ENCODE peak calls at places on chromosomes 12 and 14, in five cellular contexts. Z is A549, V is HepG2, G is H1, L is K562. D is an unnamed sample.

GRCh38 chr14:101561145-101561896 is at the start of gene DIO3:
- DNase-seq in Z (no peak), V (no peak), G (no peak), L (no peak), D (no peak)

GRCh38 chr12:117143008-117143532 is 43.9 kb upstream of the TESC start:
- DNase-seq in Z (peak; percentile 95), V (peak; percentile 92), G (no peak), L (no peak), D (no peak)

GRCh38 chr12:7376196-7376595 is 67.8 kb downstream of the CD163L1 start:
- DNase-seq in Z (no peak), V (no peak), G (no peak), L (no peak), D (peak; percentile 40)

GRCh38 chr12:145369-145960 is 68.5 kb downstream of the SLC6A12 start:
- DNase-seq in Z (no peak), V (peak; percentile 61), G (no peak), L (no peak), D (no peak)

GRCh38 chr14:29242755-29243340 is 476.3 kb downstream of the FOXG1 start:
- DNase-seq in Z (no peak), V (no peak), G (no peak), L (no peak), D (peak; percentile 47)

GRCh38 chr12:5442251-5443006 is 10.5 kb downstream of the NTF3 start:
- DNase-seq in Z (peak; percentile 24), V (peak; percentile 34), G (no peak), L (peak; percentile 23), D (peak; percentile 49)

GRCh38 chr14:103594265-103594664 is 31.5 kb downstream of the COA8 start:
- DNase-seq in Z (no peak), V (peak; percentile 70), G (no peak), L (no peak), D (no peak)

GRCh38 chr12:81136519-81136918 is 58.6 kb downstream of the ACSS3 start:
- DNase-seq in Z (no peak), V (no peak), G (no peak), L (no peak), D (no peak)

GRCh38 chr12:133165776-133166175 is 15.5 kb upstream of the ZNF268 start:
- DNase-seq in Z (no peak), V (no peak), G (no peak), L (no peak), D (no peak)

GRCh38 chr12:92146865-92147264 is 1.2 kb upstream of the BTG1 start:
- DNase-seq in Z (no peak), V (no peak), G (no peak), L (no peak), D (no peak)

DNA sequence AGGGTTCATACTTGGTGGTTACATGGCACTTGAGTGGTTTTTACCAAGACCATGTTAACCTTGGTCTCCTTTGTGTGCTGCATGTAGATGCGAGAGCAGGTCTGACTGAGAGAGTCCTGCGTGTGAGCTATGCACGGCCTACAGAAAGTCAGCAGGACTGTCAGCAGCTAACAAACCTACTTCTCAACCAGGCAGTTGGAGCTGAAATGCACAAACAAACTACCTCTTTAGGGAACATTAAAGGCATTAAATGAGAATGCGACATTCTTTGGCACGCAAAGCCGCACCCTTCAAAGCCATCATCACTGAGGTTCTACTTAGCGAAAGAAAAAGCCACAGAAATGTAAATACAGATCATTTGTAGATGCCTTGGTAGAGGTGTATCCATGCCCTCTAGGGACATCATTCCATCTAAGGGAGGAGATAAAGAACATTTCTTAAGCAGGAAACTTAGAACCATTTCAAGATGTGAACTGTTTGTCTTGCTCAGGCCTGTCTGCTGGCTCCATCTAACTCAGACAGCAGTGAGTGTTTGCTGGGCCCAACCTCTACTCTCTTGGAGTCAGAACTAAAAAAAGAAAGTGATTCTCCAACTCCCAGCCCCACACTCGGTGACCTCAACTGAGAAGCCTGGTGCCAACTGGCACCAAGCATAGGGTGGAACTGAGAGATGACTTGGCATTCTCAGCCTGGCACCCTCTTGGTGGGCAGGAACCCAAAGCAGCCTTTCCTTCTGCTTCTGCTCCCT is 63.4 kb upstream of the MBIP start:
- DNase-seq in Z (no peak), V (no peak), G (no peak), L (no peak), D (no peak)
- TF ChIP-seq JUN in Z (no peak), V (no peak), G (no peak), L (no peak), D (no peak)

GRCh38 chr14:68619805-68620574 is 172.9 kb downstream of the ZFP36L1 start:
- DNase-seq in Z (no peak), V (peak; percentile 71), G (no peak), L (peak; percentile 86), D (no peak)
- H3K4me2 ChIP-seq in Z (no peak overlapping the region), V (peak overlapping the region; percentile 26), G (no peak overlapping the region), L (peak overlapping the region; percentile 42), D (no peak overlapping the region)

GRCh38 chr12:103960567-103961227 is 5.0 kb upstream of the TDG start:
- DNase-seq in Z (no peak), V (no peak), G (no peak), L (peak; percentile 53), D (no peak)
- TF ChIP-seq JUN in Z (no peak), V (no peak), G (no peak), L (peak; percentile 72), D (no peak)

GRCh38 chr12:39723831-39724230 is 104.2 kb upstream of the ABCD2 start:
- DNase-seq in Z (no peak), V (no peak), G (no peak), L (no peak), D (no peak)
- H3K4me2 ChIP-seq in Z (no peak overlapping the region), V (no peak overlapping the region), G (no peak overlapping the region), L (no peak overlapping the region), D (no peak overlapping the region)

D was measured in endothelial cell of umbilical vein.